ENCODE peak calls at places on chromosomes 13 and 19, in nine cellular contexts. O, J, R, K, P, U, V, E and Y are unnamed samples.

GRCh38 chr13:29706923-29707322 is 111.4 kb upstream of the SLC7A1 start:
- DNase-seq in O (no peak), J (no peak), R (no peak), K (no peak), P (no peak), U (no peak), V (no peak), E (no peak), Y (no peak)

GRCh38 chr13:27997904-27998522 is 9.5 kb upstream of the URAD start:
- DNase-seq in O (peak), J (peak), R (peak), K (no peak), P (no peak), U (peak), V (no peak), E (peak), Y (no peak)

GRCh38 chr19:17303940-17304267 is 679 bp upstream of the ABHD8 start:
- DNase-seq in O (no peak), J (no peak), R (no peak), K (no peak), P (no peak), U (no peak), V (no peak), E (peak), Y (no peak)

GRCh38 chr13:110108348-110109139 is 198.4 kb downstream of the COL4A1 start:
- DNase-seq in O (peak), J (peak), R (peak), K (peak), P (peak), U (peak), V (peak), E (peak), Y (no peak)

GRCh38 chr13:68708336-68708908 is 1399.2 kb upstream of the ATXN8OS start:
- DNase-seq in O (no peak), J (no peak), R (no peak), K (no peak), P (no peak), U (no peak), V (no peak), E (no peak), Y (no peak)

GRCh38 chr19:29004796-29005195 is 208.2 kb downstream of the UQCRFS1 start:
- DNase-seq in O (no peak), J (no peak), R (no peak), K (no peak), P (no peak), U (no peak), V (no peak), E (no peak), Y (no peak)

GRCh38 chr19:13873776-13874515 is 3.0 kb upstream of the NANOS3 start:
- DNase-seq in O (no peak), J (no peak), R (no peak), K (no peak), P (no peak), U (no peak), V (no peak), E (no peak), Y (no peak)

GRCh38 chr13:98108330-98108729 is 34.6 kb upstream of the FARP1 start:
- DNase-seq in O (no peak), J (no peak), R (peak), K (no peak), P (no peak), U (no peak), V (no peak), E (no peak), Y (no peak)

GRCh38 chr19:54606891-54607781 is 13.7 kb downstream of the LILRA1 start:
- DNase-seq in O (no peak), J (no peak), R (no peak), K (no peak), P (no peak), U (no peak), V (no peak), E (no peak), Y (no peak)

GRCh38 chr13:33543631-33544030 is 258.1 kb upstream of the STARD13 start:
- DNase-seq in O (no peak), J (peak), R (no peak), K (no peak), P (no peak), U (no peak), V (no peak), E (no peak), Y (no peak)

GRCh38 chr13:110722971-110723370 is 9.5 kb downstream of the ING1 start:
- DNase-seq in O (no peak), J (no peak), R (no peak), K (no peak), P (no peak), U (no peak), V (no peak), E (no peak), Y (no peak)

GRCh38 chr19:48396010-48396870 is 2.8 kb downstream of the GRIN2D start:
- DNase-seq in O (no peak), J (peak), R (no peak), K (no peak), P (no peak), U (no peak), V (no peak), E (no peak), Y (no peak)

GRCh38 chr13:26062853-26063444 is 11.1 kb upstream of the SHISA2 start:
- DNase-seq in O (peak), J (peak), R (peak), K (no peak), P (no peak), U (no peak), V (no peak), E (peak), Y (no peak)

GRCh38 chr13:106139407-106139806 is 396.1 kb downstream of the EFNB2 start:
- DNase-seq in O (no peak), J (no peak), R (no peak), K (no peak), P (no peak), U (no peak), V (no peak), E (peak), Y (no peak)

GRCh38 chr13:45178349-45179142 is 22.3 kb downstream of the KCTD4 start:
- DNase-seq in O (peak), J (no peak), R (peak), K (no peak), P (no peak), U (no peak), V (no peak), E (peak), Y (no peak)

GRCh38 chr13:48727252-48728011 is 73.7 kb downstream of the CYSLTR2 start:
- DNase-seq in O (no peak), J (no peak), R (no peak), K (no peak), P (no peak), U (no peak), V (no peak), E (peak), Y (no peak)

GRCh38 chr13:43879323-43880181 is at the start of the genes CCDC122 and LACC1:
- DNase-seq in O (peak), J (peak), R (peak), K (peak), P (no peak), U (peak), V (no peak), E (peak), Y (peak)

GRCh38 chr13:35857769-35858168 is 273.4 kb downstream of the DCLK1 start:
- DNase-seq in O (no peak), J (peak), R (peak), K (no peak), P (no peak), U (no peak), V (no peak), E (no peak), Y (no peak)

GRCh38 chr19:13946414-13946813 is 5.9 kb upstream of the DCAF15 start:
- DNase-seq in O (no peak), J (no peak), R (no peak), K (no peak), P (no peak), U (no peak), V (no peak), E (no peak), Y (no peak)

GRCh38 chr13:51928231-51928630 is 66.5 kb downstream of the CCDC70 start:
- DNase-seq in O (no peak), J (no peak), R (no peak), K (no peak), P (no peak), U (no peak), V (no peak), E (no peak), Y (no peak)

GRCh38 chr19:29285878-29286277 is 72.9 kb upstream of the UQCRFS1 start:
- DNase-seq in O (no peak), J (peak), R (no peak), K (no peak), P (no peak), U (no peak), V (no peak), E (no peak), Y (no peak)

GRCh38 chr13:40060318-40061007 is 405.0 kb downstream of the COG6 start:
- DNase-seq in O (no peak), J (no peak), R (peak), K (no peak), P (no peak), U (no peak), V (no peak), E (peak), Y (no peak)

GRCh38 chr19:14135985-14136508 is 342 bp downstream of the ASF1B start:
- DNase-seq in O (no peak), J (no peak), R (no peak), K (no peak), P (no peak), U (no peak), V (no peak), E (no peak), Y (no peak)

GRCh38 chr19:33260628-33261418 is 35.2 kb upstream of the SLC7A10 start:
- DNase-seq in O (no peak), J (no peak), R (no peak), K (peak), P (no peak), U (no peak), V (no peak), E (no peak), Y (no peak)

GRCh38 chr13:77868717-77869116 is 49.9 kb downstream of the EDNRB start:
- DNase-seq in O (no peak), J (no peak), R (no peak), K (no peak), P (no peak), U (no peak), V (no peak), E (peak), Y (no peak)

GRCh38 chr13:111482126-111482525 is 161.7 kb downstream of the TEX29 start:
- DNase-seq in O (no peak), J (no peak), R (no peak), K (no peak), P (no peak), U (no peak), V (no peak), E (no peak), Y (no peak)

GRCh38 chr13:98429977-98430785 is 146.7 kb downstream of the STK24 start:
- DNase-seq in O (no peak), J (no peak), R (no peak), K (no peak), P (no peak), U (no peak), V (no peak), E (no peak), Y (no peak)

GRCh38 chr13:102870677-102871415 is 25.0 kb downstream of the ERCC5 start:
- DNase-seq in O (peak), J (peak), R (peak), K (no peak), P (peak), U (peak), V (peak), E (peak), Y (peak)

GRCh38 chr19:2164020-2164988 is 571 bp downstream of the DOT1L start:
- DNase-seq in O (no peak), J (peak), R (no peak), K (no peak), P (no peak), U (no peak), V (no peak), E (no peak), Y (no peak)

GRCh38 chr13:42798118-42798517 is 16.7 kb downstream of the FAM216B start:
- DNase-seq in O (no peak), J (no peak), R (peak), K (no peak), P (no peak), U (no peak), V (no peak), E (no peak), Y (no peak)

GRCh38 chr13:80084086-80084676 is 256.7 kb downstream of the SPRY2 start:
- DNase-seq in O (peak), J (no peak), R (peak), K (no peak), P (no peak), U (no peak), V (no peak), E (peak), Y (no peak)

GRCh38 chr19:3275068-3275582 is 50.7 kb downstream of the CELF5 start:
- DNase-seq in O (no peak), J (peak), R (no peak), K (no peak), P (no peak), U (peak), V (no peak), E (no peak), Y (no peak)

GRCh38 chr19:18931316-18932162 is 9.5 kb downstream of the HOMER3 start:
- DNase-seq in O (no peak), J (no peak), R (no peak), K (no peak), P (no peak), U (no peak), V (no peak), E (no peak), Y (no peak)

GRCh38 chr19:10346509-10346908 is 7.1 kb upstream of the ICAM3 start:
- DNase-seq in O (peak), J (no peak), R (no peak), K (no peak), P (no peak), U (no peak), V (no peak), E (peak), Y (peak)

GRCh38 chr13:55653497-55653896 is 1487.2 kb upstream of the PRR20A start:
- DNase-seq in O (no peak), J (no peak), R (no peak), K (no peak), P (no peak), U (no peak), V (peak), E (no peak), Y (no peak)

GRCh38 chr19:54517483-54517882 is 14.9 kb downstream of the LAIR2 start:
- DNase-seq in O (peak), J (peak), R (peak), K (no peak), P (no peak), U (peak), V (no peak), E (peak), Y (no peak)

GRCh38 chr13:18944501-18945068 is 237.0 kb downstream of the TUBA3C start:
- DNase-seq in O (no peak), J (no peak), R (no peak), K (no peak), P (no peak), U (no peak), V (no peak), E (no peak), Y (no peak)

GRCh38 chr13:71240906-71241305 is 626.1 kb downstream of the DACH1 start:
- DNase-seq in O (no peak), J (peak), R (no peak), K (no peak), P (no peak), U (no peak), V (no peak), E (no peak), Y (no peak)